ENCODE peak calls at places on chromosomes 13 and 19, in five cellular contexts. D is BJ, U is psoas muscle, I is AG10803, W is AG04450. F is an unnamed sample.

GRCh38 chr19:28878862-28879566 is 333.9 kb downstream of the UQCRFS1 start:
- DNase-seq in D (peak; percentile 9), U (peak; percentile 52), I (peak; percentile 74), W (peak; percentile 34), F (peak; percentile 85)

GRCh38 chr19:18668744-18669523 is 14.5 kb upstream of the CRTC1 start:
- DNase-seq in D (no peak), U (no peak), I (no peak), W (no peak), F (no peak)

GRCh38 chr19:47742636-47743035 is 2.7 kb upstream of the NOP53 start:
- DNase-seq in D (no peak), U (no peak), I (no peak), W (no peak), F (peak; percentile 50)

GRCh38 chr13:50370303-50370950 is 355.2 kb downstream of the KCNRG start:
- DNase-seq in D (no peak), U (no peak), I (no peak), W (no peak), F (no peak)

GRCh38 chr13:20264271-20265018 is 32.3 kb upstream of the GJB6 start:
- DNase-seq in D (no peak), U (no peak), I (no peak), W (no peak), F (no peak)

GRCh38 chr19:27779953-27780352 is 1433.0 kb downstream of the UQCRFS1 start:
- DNase-seq in D (no peak), U (no peak), I (no peak), W (no peak), F (no peak)

GRCh38 chr19:39532233-39533002 is at the start of gene EID2B:
- DNase-seq in D (peak; percentile 66), U (peak; percentile 95), I (peak; percentile 91), W (peak; percentile 95), F (peak; percentile 97)

GRCh38 chr19:22256856-22257255 is 29.4 kb upstream of the ZNF729 start:
- DNase-seq in D (no peak), U (no peak), I (no peak), W (no peak), F (no peak)

GRCh38 chr13:105969761-105970160 is 565.7 kb downstream of the EFNB2 start:
- DNase-seq in D (no peak), U (no peak), I (peak; percentile 13), W (no peak), F (no peak)

GRCh38 chr19:56083668-56084067 is 37.4 kb downstream of the ZNF787 start:
- DNase-seq in D (no peak), U (no peak), I (no peak), W (no peak), F (no peak)

GRCh38 chr19:42323852-42324654 is 1.4 kb upstream of the MEGF8 start:
- DNase-seq in D (no peak), U (no peak), I (no peak), W (no peak), F (no peak)

GRCh38 chr19:18597809-18598660 is 8.6 kb downstream of the CRLF1 start:
- DNase-seq in D (no peak), U (no peak), I (no peak), W (no peak), F (no peak)

GRCh38 chr19:287381-287871 is 3.8 kb downstream of the PLPP2 start:
- DNase-seq in D (no peak), U (no peak), I (no peak), W (no peak), F (no peak)

GRCh38 chr19:290539-291521 is at the start of gene PLPP2:
- DNase-seq in D (no peak), U (no peak), I (no peak), W (no peak), F (no peak)

GRCh38 chr19:288911-289310 is 2.3 kb downstream of the PLPP2 start:
- DNase-seq in D (no peak), U (no peak), I (no peak), W (no peak), F (no peak)

GRCh38 chr19:291561-292280 is 518 bp upstream of the PLPP2 start:
- DNase-seq in D (no peak), U (no peak), I (no peak), W (no peak), F (no peak)

GRCh38 chr19:289651-290538 is 1.3 kb downstream of the PLPP2 start:
- DNase-seq in D (no peak), U (no peak), I (peak; percentile 24), W (no peak), F (no peak)
- H3K4me3 ChIP-seq in D (peak overlapping the region; percentile 57), U (no peak overlapping the region), I (no peak overlapping the region), W (peak overlapping the region; percentile 59), F (no peak overlapping the region)

DNA sequence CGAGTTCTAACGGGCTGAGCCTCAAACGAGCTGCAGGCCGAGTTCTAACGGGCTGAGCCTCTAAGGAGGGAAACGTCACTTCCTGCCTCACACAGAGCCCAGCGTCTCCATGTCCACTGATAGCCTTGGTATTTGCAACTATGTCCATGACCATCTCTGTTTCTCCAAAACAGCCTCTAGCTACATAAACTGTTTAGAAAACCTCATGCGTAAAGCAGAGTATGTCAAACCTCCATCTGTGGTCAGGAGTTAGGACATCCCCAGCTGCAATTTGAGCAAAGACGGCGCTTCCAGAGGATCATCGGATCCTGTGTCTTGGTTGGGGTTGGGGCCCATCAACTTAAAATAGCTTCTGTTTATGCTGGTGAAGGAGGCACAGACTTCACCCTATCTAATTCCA is 20.8 kb downstream of the RASA3 start:
- DNase-seq in D (peak; percentile 68), U (peak; percentile 16), I (peak; percentile 56), W (peak; percentile 87), F (no peak)
- H3K4me3 ChIP-seq in D (no peak overlapping the region), U (peak overlapping the region; percentile 44), I (no peak overlapping the region), W (no peak overlapping the region), F (no peak overlapping the region)

DNA sequence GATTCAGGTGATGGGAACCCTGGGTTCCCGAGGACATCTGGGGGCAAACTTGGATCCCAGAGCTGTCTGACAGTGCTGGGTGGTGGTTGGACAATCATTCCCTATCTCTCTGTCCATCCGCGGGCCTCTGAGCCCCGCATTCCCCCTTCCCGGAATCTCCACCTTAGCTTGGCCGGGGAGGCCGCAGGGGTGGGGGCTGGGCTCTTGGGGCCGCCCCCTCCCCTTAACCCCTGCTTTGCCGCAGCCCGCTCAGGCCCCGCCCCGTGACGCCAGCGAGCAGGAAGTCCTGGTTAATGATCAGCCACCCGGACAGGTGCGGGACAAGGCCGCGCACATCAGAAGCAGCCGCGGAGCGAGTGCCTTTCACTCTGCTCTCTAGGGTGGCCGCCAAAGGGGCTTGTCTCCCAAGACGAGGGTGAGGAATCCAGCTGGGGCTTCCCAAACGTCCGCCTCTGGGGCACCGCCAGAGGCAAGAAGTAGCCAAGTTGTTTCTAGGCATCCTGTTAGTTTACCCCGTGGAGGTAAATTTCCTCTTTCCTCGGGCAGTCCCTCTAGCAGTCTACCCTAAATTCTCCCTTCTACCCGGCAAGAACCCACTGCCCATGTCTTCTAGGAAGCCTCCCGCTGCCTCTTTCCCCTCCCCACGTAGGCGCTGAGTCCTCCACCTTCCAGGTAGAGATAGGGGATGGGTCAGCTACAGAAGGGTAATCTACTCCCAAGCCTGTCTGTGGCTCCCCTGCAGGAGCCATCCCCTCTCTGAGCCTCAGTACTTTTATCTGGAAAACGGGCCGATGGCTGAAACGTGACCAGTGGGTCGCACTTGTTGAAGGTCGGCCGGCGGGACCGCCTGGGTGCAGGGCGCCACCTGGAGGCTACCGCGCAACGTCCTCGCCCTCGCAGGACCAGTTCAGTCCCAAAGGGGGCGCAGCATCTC is 3.0 kb downstream of the IRF2BP1 start:
- DNase-seq in D (peak; percentile 34), U (peak; percentile 82), I (peak; percentile 83), W (peak; percentile 60), F (peak; percentile 70)
- H3K4me3 ChIP-seq in D (no peak overlapping the region), U (peak overlapping the region; percentile 87), I (peak overlapping the region; percentile 38), W (peak overlapping the region; percentile 17), F (peak overlapping the region; percentile 7)

GRCh38 chr13:46795321-46795720 is 1.6 kb downstream of the ESD start:
- DNase-seq in D (no peak), U (no peak), I (no peak), W (no peak), F (no peak)
- H3K4me3 ChIP-seq in D (no peak overlapping the region), U (peak overlapping the region; percentile 96), I (no peak overlapping the region), W (no peak overlapping the region), F (no peak overlapping the region)

GRCh38 chr13:26213982-26214381 is 8.1 kb downstream of the RNF6 start:
- DNase-seq in D (no peak), U (no peak), I (no peak), W (no peak), F (no peak)
- H3K4me3 ChIP-seq in D (no peak overlapping the region), U (no peak overlapping the region), I (no peak overlapping the region), W (no peak overlapping the region), F (no peak overlapping the region)

GRCh38 chr19:49071860-49072547 is 495 bp downstream of the KCNA7 start:
- DNase-seq in D (no peak), U (peak; percentile 37), I (no peak), W (no peak), F (no peak)
- H3K4me3 ChIP-seq in D (no peak overlapping the region), U (peak overlapping the region; percentile 47), I (no peak overlapping the region), W (no peak overlapping the region), F (no peak overlapping the region)

DNA sequence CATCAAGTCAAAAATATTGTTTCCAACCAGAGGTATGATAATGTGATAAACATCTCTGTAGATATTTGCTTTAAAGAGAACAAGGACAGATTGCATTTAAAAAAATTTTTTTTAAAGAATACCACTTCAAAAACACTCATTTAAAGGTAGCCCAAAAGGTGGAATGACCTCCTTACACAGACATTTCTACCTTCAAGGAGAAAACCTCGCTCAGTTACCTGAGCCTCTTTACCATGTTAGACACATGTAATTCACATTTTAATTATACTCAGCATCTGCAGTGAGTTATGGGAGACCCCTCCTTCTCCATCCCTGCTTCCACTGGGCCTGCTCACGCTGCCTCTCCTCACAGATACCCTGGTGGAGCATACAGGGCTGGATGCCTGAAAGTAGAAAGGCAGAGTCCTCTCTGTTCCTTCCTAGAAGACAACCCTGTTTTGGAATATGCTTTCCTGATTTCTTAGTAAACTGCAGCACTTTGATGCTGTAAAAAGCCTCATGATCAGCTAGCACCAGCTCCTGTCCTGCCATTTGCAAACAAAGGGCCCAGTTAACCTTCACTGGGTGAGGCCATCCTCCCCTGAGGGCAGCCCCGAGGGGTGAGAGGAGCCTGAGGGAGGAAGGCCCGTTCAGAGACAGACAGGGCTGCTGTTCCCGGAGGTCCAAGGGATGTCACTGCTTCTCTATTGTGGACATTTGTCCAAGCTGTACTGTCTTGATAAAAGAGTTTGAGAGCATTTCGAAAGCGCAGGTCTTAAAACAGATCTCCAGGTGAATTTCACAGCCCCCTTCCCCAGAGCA is 117.8 kb downstream of the IRS2 start:
- DNase-seq in D (no peak), U (no peak), I (no peak), W (no peak), F (no peak)
- H3K4me3 ChIP-seq in D (no peak overlapping the region), U (no peak overlapping the region), I (no peak overlapping the region), W (no peak overlapping the region), F (no peak overlapping the region)

GRCh38 chr19:3283246-3283751 is 58.8 kb downstream of the CELF5 start:
- DNase-seq in D (no peak), U (no peak), I (no peak), W (no peak), F (no peak)

GRCh38 chr19:3282564-3282963 is 58.1 kb downstream of the CELF5 start:
- DNase-seq in D (no peak), U (no peak), I (no peak), W (no peak), F (no peak)

GRCh38 chr19:3283886-3284657 is 59.6 kb downstream of the CELF5 start:
- DNase-seq in D (no peak), U (no peak), I (no peak), W (no peak), F (no peak)

GRCh38 chr19:3285647-3286176 is 61.3 kb downstream of the CELF5 start:
- DNase-seq in D (no peak), U (no peak), I (no peak), W (no peak), F (peak; percentile 13)

GRCh38 chr19:3284759-3285646 is 60.5 kb downstream of the CELF5 start:
- DNase-seq in D (no peak), U (peak; percentile 40), I (no peak), W (peak; percentile 11), F (peak; percentile 47)
- H3K4me3 ChIP-seq in D (peak overlapping the region; percentile 27), U (peak overlapping the region; percentile 25), I (no peak overlapping the region), W (peak overlapping the region; percentile 31), F (no peak overlapping the region)